ENCODE peak calls at places on chromosomes 16 and 17, in nine cellular contexts. H, M, Q, F, C, K, S, V and W are unnamed samples.

GRCh38 chr16:81611721-81612120 is 167.1 kb downstream of the CMIP start:
- DNase-seq in H (no peak), M (no peak), Q (no peak), F (no peak), C (no peak), K (no peak), S (no peak), V (no peak), W (no peak)

GRCh38 chr16:56625943-56626654 is 518 bp downstream of the MT1E start:
- DNase-seq in H (no peak), M (no peak), Q (no peak), F (no peak), C (no peak), K (peak; percentile 72), S (no peak), V (peak; percentile 57), W (no peak)

GRCh38 chr17:13919818-13920217 is 149.5 kb upstream of the COX10 start:
- DNase-seq in H (no peak), M (no peak), Q (no peak), F (no peak), C (no peak), K (no peak), S (no peak), V (no peak), W (no peak)

GRCh38 chr17:35545150-35545549 is 7.7 kb upstream of the SLFN12L start:
- DNase-seq in H (no peak), M (no peak), Q (no peak), F (no peak), C (no peak), K (no peak), S (no peak), V (no peak), W (no peak)

GRCh38 chr17:14499976-14500375 is 199.1 kb downstream of the HS3ST3B1 start:
- DNase-seq in H (no peak), M (no peak), Q (no peak), F (no peak), C (no peak), K (no peak), S (no peak), V (no peak), W (no peak)

GRCh38 chr17:3636908-3637373 is 381 bp downstream of the CTNS start:
- DNase-seq in H (no peak), M (no peak), Q (no peak), F (no peak), C (no peak), K (no peak), S (no peak), V (no peak), W (peak; percentile 47)

GRCh38 chr16:65180986-65181710 is 59.3 kb upstream of the CDH11 start:
- DNase-seq in H (no peak), M (no peak), Q (no peak), F (no peak), C (no peak), K (no peak), S (no peak), V (no peak), W (no peak)

GRCh38 chr16:31131841-31132271 is 3.7 kb downstream of the PRSS8 start:
- DNase-seq in H (no peak), M (no peak), Q (no peak), F (no peak), C (no peak), K (no peak), S (no peak), V (no peak), W (no peak)

DNA sequence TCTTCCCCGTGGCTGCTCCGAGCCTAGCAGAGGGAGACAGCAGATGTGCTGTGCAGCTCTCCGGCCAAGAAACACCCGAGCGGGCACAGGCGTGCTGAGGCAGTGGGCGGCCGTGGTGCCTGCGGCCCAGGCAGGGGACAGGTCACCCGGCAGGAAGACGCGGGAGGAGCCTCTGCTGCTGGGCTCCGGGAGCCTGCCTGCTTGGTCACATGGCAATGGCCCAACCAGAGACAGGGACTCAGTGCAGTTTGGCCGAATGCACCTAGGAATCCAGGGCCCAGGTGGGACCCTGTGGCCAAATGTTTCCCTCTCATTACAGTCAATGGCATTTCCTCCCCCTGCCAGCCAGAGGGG is 118.1 kb downstream of the C16orf78 start:
- DNase-seq in H (peak; percentile 15), M (peak; percentile 20), Q (no peak), F (no peak), C (peak; percentile 10), K (peak; percentile 44), S (peak; percentile 83), V (no peak), W (no peak)
- TF ChIP-seq POLR2A in H (no peak), M (no peak), Q (no peak), F (no peak), C (no peak), K (peak; percentile 12), S (no peak), V (no peak), W (no peak)

DNA sequence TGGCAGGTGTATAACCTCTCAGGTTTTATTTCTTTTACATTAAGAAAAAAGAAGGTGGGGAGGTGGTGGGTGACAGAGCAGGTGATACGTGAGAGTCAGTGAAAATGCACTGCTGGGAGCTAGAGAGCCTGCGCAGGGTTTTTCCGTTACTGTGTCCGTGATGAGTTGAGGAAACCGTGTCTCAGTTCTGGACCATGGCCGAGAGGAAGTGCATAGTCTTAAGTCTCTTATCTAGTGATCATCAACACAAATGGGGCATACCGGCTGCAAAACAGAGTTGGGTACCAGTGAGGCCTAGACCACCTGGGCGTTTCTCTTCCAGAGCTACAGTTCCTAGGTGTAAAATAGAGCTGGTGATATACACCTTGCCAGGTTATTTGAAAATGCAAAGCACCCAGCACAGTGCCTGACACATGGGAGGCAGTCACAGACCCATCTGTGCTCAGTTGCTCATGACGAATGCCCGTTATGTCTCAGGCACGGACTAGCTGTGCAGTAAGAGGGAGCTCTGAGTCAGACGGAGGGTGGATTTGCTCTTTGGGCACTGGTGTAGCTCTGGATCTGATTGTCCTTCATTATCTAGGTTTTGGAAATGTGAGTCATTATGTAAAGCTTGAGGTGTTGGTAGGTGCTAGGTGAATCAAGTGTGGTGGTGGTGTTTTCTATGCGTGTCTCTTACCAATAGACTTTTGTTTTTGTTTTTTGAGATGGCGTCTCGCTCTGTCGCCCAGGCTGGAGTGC is 60.9 kb downstream of the RPTOR start:
- DNase-seq in H (no peak), M (no peak), Q (no peak), F (no peak), C (peak; percentile 23), K (no peak), S (no peak), V (no peak), W (no peak)
- TF ChIP-seq POLR2A in H (no peak), M (no peak), Q (no peak), F (no peak), C (no peak), K (no peak), S (no peak), V (no peak), W (no peak)

GRCh38 chr17:76735006-76735405 is 2.1 kb downstream of the SRSF2 start:
- DNase-seq in H (no peak), M (peak; percentile 43), Q (no peak), F (no peak), C (peak; percentile 40), K (no peak), S (no peak), V (no peak), W (peak; percentile 62)

GRCh38 chr17:76734080-76734840 is 2.9 kb downstream of the SRSF2 start:
- DNase-seq in H (no peak), M (peak; percentile 77), Q (no peak), F (no peak), C (peak; percentile 36), K (no peak), S (no peak), V (peak; percentile 3), W (peak; percentile 46)

GRCh38 chr17:76733618-76733957 is 3.5 kb downstream of the SRSF2 start:
- DNase-seq in H (no peak), M (no peak), Q (no peak), F (no peak), C (no peak), K (no peak), S (no peak), V (no peak), W (no peak)

GRCh38 chr17:76735586-76736348 is 1.4 kb downstream of the SRSF2 start:
- DNase-seq in H (no peak), M (no peak), Q (no peak), F (peak; percentile 92), C (no peak), K (no peak), S (no peak), V (no peak), W (peak; percentile 67)

DNA sequence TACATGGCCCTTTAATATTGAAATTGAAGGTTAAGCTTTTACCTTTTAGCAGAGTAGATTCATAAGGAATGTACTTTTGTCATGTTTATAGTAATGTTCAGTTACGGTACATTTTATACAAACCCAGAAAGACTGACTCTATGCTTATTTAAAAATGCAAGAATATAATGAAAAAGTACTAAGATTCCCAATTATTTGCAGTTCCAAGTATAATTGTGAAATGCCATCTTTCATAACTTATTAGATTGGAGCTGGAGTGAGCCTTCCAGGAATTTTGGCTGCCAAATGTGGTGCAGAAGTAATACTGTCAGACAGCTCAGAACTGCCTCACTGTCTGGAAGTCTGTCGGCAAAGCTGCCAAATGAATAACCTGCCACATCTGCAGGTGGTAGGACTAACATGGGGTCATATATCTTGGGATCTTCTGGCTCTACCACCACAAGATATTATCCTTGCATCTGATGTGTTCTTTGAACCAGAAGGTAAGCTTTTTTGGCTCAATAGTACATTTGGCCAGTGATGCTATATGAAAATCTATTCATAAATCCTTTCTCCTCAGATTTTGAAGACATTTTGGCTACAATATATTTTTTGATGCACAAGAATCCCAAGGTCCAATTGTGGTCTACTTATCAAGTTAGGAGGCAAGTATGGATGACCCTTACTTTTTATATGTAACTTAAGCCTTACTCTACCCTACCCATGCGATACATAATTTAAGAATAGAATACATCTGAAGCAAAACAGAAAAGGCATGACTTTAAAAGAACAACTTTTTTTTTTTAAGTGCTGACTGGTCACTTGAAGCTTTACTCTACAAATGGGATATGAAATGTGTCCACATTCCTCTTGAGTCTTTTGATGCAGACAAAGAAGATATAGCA is 4.2 kb downstream of the SRSF2 start:
- DNase-seq in H (no peak), M (no peak), Q (no peak), F (no peak), C (no peak), K (no peak), S (no peak), V (no peak), W (no peak)
- TF ChIP-seq POLR2A in H (no peak), M (peak; percentile 52), Q (no peak), F (no peak), C (no peak), K (no peak), S (no peak), V (no peak), W (peak; percentile 47)

GRCh38 chr17:75268931-75269330 is 2.1 kb downstream of the MIF4GD start:
- DNase-seq in H (no peak), M (peak; percentile 47), Q (no peak), F (no peak), C (no peak), K (no peak), S (no peak), V (no peak), W (no peak)

GRCh38 chr17:75270966-75271232 is at the start of gene MIF4GD:
- DNase-seq in H (no peak), M (no peak), Q (no peak), F (no peak), C (no peak), K (no peak), S (no peak), V (no peak), W (no peak)

GRCh38 chr17:75271955-75272847 is 1.2 kb upstream of the MIF4GD start:
- DNase-seq in H (no peak), M (no peak), Q (no peak), F (no peak), C (peak; percentile 33), K (peak; percentile 43), S (peak; percentile 79), V (no peak), W (no peak)

GRCh38 chr17:75271233-75271954 is 363 bp upstream of the MIF4GD start:
- DNase-seq in H (no peak), M (peak; percentile 54), Q (no peak), F (no peak), C (peak; percentile 80), K (peak; percentile 88), S (peak; percentile 98), V (peak; percentile 58), W (peak; percentile 94)

GRCh38 chr17:75270218-75270965 is 639 bp downstream of the MIF4GD start:
- DNase-seq in H (peak; percentile 69), M (peak; percentile 76), Q (no peak), F (no peak), C (peak; percentile 87), K (peak; percentile 72), S (peak; percentile 92), V (peak; percentile 67), W (peak; percentile 78)
- TF ChIP-seq POLR2A in H (no peak), M (peak; percentile 42), Q (no peak), F (no peak), C (peak; percentile 33), K (peak; percentile 6), S (no peak), V (peak; percentile 58), W (no peak)